ENCODE peak calls at places on chromosomes 2 and 18, in eight cellular contexts. P, T, V, D, X, A, F and M are unnamed samples.

GRCh38 chr18:50662177-50662576 is 102.3 kb downstream of the MAPK4 start:
- DNase-seq in V (peak), A (peak), D (no peak), X (no peak), P (no peak), T (peak), F (no peak), M (no peak)

GRCh38 chr2:147451902-147452515 is 392.8 kb upstream of the ACVR2A start:
- DNase-seq in F (no peak), D (no peak), T (peak), X (no peak), V (no peak), P (no peak), A (no peak), M (no peak)

GRCh38 chr18:24778810-24779418 is 318.5 kb downstream of the HRH4 start:
- DNase-seq in D (no peak), F (no peak), X (no peak), V (no peak), P (no peak), A (no peak), T (no peak), M (no peak)

GRCh38 chr2:240559271-240559670 is 886 bp upstream of the DUSP28 start:
- DNase-seq in T (no peak), D (no peak), V (no peak), A (no peak), X (peak), F (no peak), P (no peak), M (no peak)

GRCh38 chr2:61179701-61180639 is 18.0 kb downstream of the C2orf74 start:
- DNase-seq in P (no peak), A (no peak), D (no peak), X (peak), T (peak), V (no peak), F (no peak), M (no peak)

GRCh38 chr2:236928353-236929153 is 157.1 kb upstream of the COPS8 start:
- DNase-seq in T (no peak), F (no peak), P (no peak), D (no peak), X (no peak), V (no peak), A (no peak), M (no peak)

GRCh38 chr2:46164581-46165301 is 132.5 kb upstream of the EPAS1 start:
- DNase-seq in D (no peak), A (no peak), F (no peak), P (no peak), V (no peak), X (no peak), T (peak), M (no peak)

GRCh38 chr18:72086421-72086820 is 457.7 kb downstream of the CBLN2 start:
- DNase-seq in X (no peak), V (no peak), D (no peak), P (no peak), F (no peak), T (peak), A (peak), M (no peak)

GRCh38 chr2:182134201-182134600 is 148.5 kb downstream of the PPP1R1C start:
- DNase-seq in A (no peak), D (no peak), P (no peak), F (no peak), V (no peak), T (no peak), X (no peak), M (no peak)

GRCh38 chr18:12074734-12075133 is 18.9 kb upstream of the ANKRD62 start:
- DNase-seq in F (no peak), P (no peak), A (no peak), T (no peak), V (no peak), D (no peak), X (no peak), M (no peak)

GRCh38 chr2:48600204-48600813 is 17.3 kb upstream of the GTF2A1L start:
- DNase-seq in A (peak), V (peak), D (no peak), F (no peak), X (peak), T (peak), P (no peak), M (no peak)

GRCh38 chr2:174473796-174474195 is 13.0 kb downstream of the GPR155 start:
- DNase-seq in F (no peak), T (no peak), X (no peak), V (no peak), A (no peak), D (no peak), P (no peak), M (no peak)

GRCh38 chr2:241865957-241866858 is 3.3 kb upstream of the RTP5 start:
- DNase-seq in P (no peak), D (no peak), T (no peak), X (peak), A (no peak), F (no peak), V (no peak), M (no peak)

GRCh38 chr2:220167956-220168355 is 540.5 kb downstream of the SLC4A3 start:
- DNase-seq in P (no peak), A (no peak), X (no peak), T (no peak), F (no peak), V (no peak), D (no peak), M (no peak)

GRCh38 chr18:78875268-78875997 is 104.2 kb upstream of the SALL3 start:
- DNase-seq in X (peak), V (peak), P (peak), F (no peak), T (no peak), D (no peak), A (peak), M (no peak)

GRCh38 chr18:9824474-9824832 is 61.3 kb upstream of the TXNDC2 start:
- DNase-seq in F (no peak), P (no peak), D (no peak), V (no peak), T (no peak), A (no peak), X (no peak), M (no peak)

GRCh38 chr2:30231726-30232026 is 342 bp downstream of the LBH start:
- DNase-seq in P (no peak), D (no peak), F (no peak), V (no peak), A (no peak), X (no peak), T (peak), M (no peak)

GRCh38 chr2:120949027-120949956 is 213.6 kb downstream of the GLI2 start:
- DNase-seq in T (peak), X (peak), D (no peak), A (peak), P (no peak), V (no peak), F (no peak), M (no peak)

GRCh38 chr2:190205643-190206042 is 114.0 kb downstream of the HIBCH start:
- DNase-seq in V (no peak), T (no peak), P (no peak), X (no peak), D (no peak), F (no peak), A (no peak), M (no peak)